ENCODE peak calls at places on chromosome 1, in six cellular contexts. T is A549; E is stimulated activated CD4-positive, alpha-beta T cell treated with anti-CD3 and anti-CD28 coated beads, Interleukin-15, amount 100 ng/mL, for 1 hour; S is activated T-helper 1 cell treated with anti-CD3 and anti-CD28 coated beads, Interleukin-2, amount 50 U/mL, for 16 hours; O is KBM-7; X is pulmonary artery endothelial cell. B is an unnamed sample.

GRCh38 chr1:43282220-43283195 is 2.9 kb downstream of the C1orf210 start:
- DNase-seq in T (no peak), E (no peak), S (no peak), O (no peak), X (no peak), B (no peak)

GRCh38 chr1:54027848-54028247 is 9.9 kb upstream of the LDLRAD1 start:
- DNase-seq in T (no peak), E (no peak), S (no peak), O (no peak), X (no peak), B (no peak)

GRCh38 chr1:30749691-30750583 is 7.6 kb downstream of the LAPTM5 start:
- DNase-seq in T (no peak), E (no peak), S (peak; percentile 52), O (no peak), X (no peak), B (no peak)

GRCh38 chr1:36664564-36665287 is 182.0 kb upstream of the CSF3R start:
- DNase-seq in T (no peak), E (no peak), S (no peak), O (no peak), X (no peak), B (no peak)

GRCh38 chr1:237005674-237006073 is 1.4 kb upstream of the MT1HL1 start:
- DNase-seq in T (no peak), E (no peak), S (no peak), O (no peak), X (no peak), B (no peak)

GRCh38 chr1:165738794-165739193 is 29.9 kb downstream of the TMCO1 start:
- DNase-seq in T (no peak), E (no peak), S (no peak), O (no peak), X (no peak), B (no peak)

GRCh38 chr1:85091647-85092295 is 43.5 kb upstream of the MCOLN3 start:
- DNase-seq in T (no peak), E (no peak), S (no peak), O (peak; percentile 79), X (no peak), B (no peak)

GRCh38 chr1:66283583-66284041 is 250.3 kb upstream of the SGIP1 start:
- DNase-seq in T (no peak), E (no peak), S (no peak), O (no peak), X (no peak), B (no peak)

GRCh38 chr1:231613419-231614349 is 12.9 kb upstream of the DISC1 start:
- DNase-seq in T (no peak), E (no peak), S (no peak), O (no peak), X (no peak), B (no peak)

GRCh38 chr1:218558411-218558810 is 213.3 kb downstream of the TGFB2 start:
- DNase-seq in T (no peak), E (no peak), S (no peak), O (no peak), X (no peak), B (no peak)

GRCh38 chr1:231625975-231626534 is 535 bp upstream of the DISC1 start:
- DNase-seq in T (no peak), E (no peak), S (no peak), O (no peak), X (no peak), B (no peak)

GRCh38 chr1:205775717-205776056 is 405 bp upstream of the RAB29 start:
- DNase-seq in T (no peak), E (no peak), S (no peak), O (no peak), X (peak; percentile 49), B (no peak)

GRCh38 chr1:117284408-117285215 is 73.9 kb upstream of the VTCN1 start:
- DNase-seq in T (peak; percentile 43), E (no peak), S (no peak), O (peak; percentile 68), X (no peak), B (no peak)

GRCh38 chr1:1290238-1290731 is 10.0 kb downstream of the SCNN1D start:
- DNase-seq in T (no peak), E (peak; percentile 60), S (no peak), O (peak; percentile 55), X (no peak), B (no peak)